ENCODE peak calls at places on chromosome 1, in ten cellular contexts. One of them, this sample, is unnamed.

GRCh38 chr1:60970081-60970509 is 112.3 kb upstream of the NFIA start:
- DNase-seq in H54: no peak
- DNase-seq in IMR-90: peak; percentile 23
- DNase-seq in GM12891: no peak
- DNase-seq in A549: no peak
- DNase-seq in ovary: no peak
- DNase-seq in prostate gland: no peak
- DNase-seq in Peyer's patch: no peak
- DNase-seq in body of pancreas: no peak
- DNase-seq in tibial nerve: no peak
- DNase-seq in this sample: no peak

GRCh38 chr1:160158031-160158430 is 6.6 kb downstream of the ATP1A4 start:
- DNase-seq in H54: no peak
- DNase-seq in IMR-90: no peak
- DNase-seq in GM12891: no peak
- DNase-seq in A549: no peak
- DNase-seq in ovary: no peak
- DNase-seq in prostate gland: no peak
- DNase-seq in Peyer's patch: no peak
- DNase-seq in body of pancreas: no peak
- DNase-seq in tibial nerve: no peak
- DNase-seq in this sample: no peak

GRCh38 chr1:94383966-94384408 is 34.2 kb upstream of the ABCD3 start:
- DNase-seq in H54: no peak
- DNase-seq in IMR-90: peak; percentile 79
- DNase-seq in GM12891: no peak
- DNase-seq in A549: peak; percentile 66
- DNase-seq in ovary: no peak
- DNase-seq in prostate gland: no peak
- DNase-seq in Peyer's patch: no peak
- DNase-seq in body of pancreas: peak; percentile 67
- DNase-seq in tibial nerve: no peak
- DNase-seq in this sample: no peak

GRCh38 chr1:9252999-9253398 is 18.4 kb downstream of the H6PD start:
- DNase-seq in H54: no peak
- DNase-seq in IMR-90: no peak
- DNase-seq in GM12891: no peak
- DNase-seq in A549: no peak
- DNase-seq in ovary: no peak
- DNase-seq in prostate gland: no peak
- DNase-seq in Peyer's patch: peak; percentile 59
- DNase-seq in body of pancreas: no peak
- DNase-seq in tibial nerve: no peak
- DNase-seq in this sample: no peak

GRCh38 chr1:182357913-182358312 is 33.7 kb downstream of the GLUL start:
- DNase-seq in H54: no peak
- DNase-seq in IMR-90: no peak
- DNase-seq in GM12891: no peak
- DNase-seq in A549: no peak
- DNase-seq in ovary: no peak
- DNase-seq in prostate gland: no peak
- DNase-seq in Peyer's patch: no peak
- DNase-seq in body of pancreas: no peak
- DNase-seq in tibial nerve: no peak
- DNase-seq in this sample: no peak

GRCh38 chr1:10087210-10087609 is 54.5 kb downstream of the UBE4B start:
- DNase-seq in H54: no peak
- DNase-seq in IMR-90: no peak
- DNase-seq in GM12891: no peak
- DNase-seq in A549: no peak
- DNase-seq in ovary: no peak
- DNase-seq in prostate gland: no peak
- DNase-seq in Peyer's patch: no peak
- DNase-seq in body of pancreas: no peak
- DNase-seq in tibial nerve: no peak
- DNase-seq in this sample: no peak

GRCh38 chr1:239976130-239976968 is 115.3 kb upstream of the FMN2 start:
- DNase-seq in H54: peak; percentile 17
- DNase-seq in IMR-90: peak; percentile 59
- DNase-seq in GM12891: peak; percentile 32
- DNase-seq in A549: peak; percentile 41
- DNase-seq in ovary: peak; percentile 60
- DNase-seq in prostate gland: peak; percentile 22
- DNase-seq in Peyer's patch: no peak
- DNase-seq in body of pancreas: peak; percentile 57
- DNase-seq in tibial nerve: peak; percentile 31
- DNase-seq in this sample: peak; percentile 57

GRCh38 chr1:228018125-228018398 is 11.3 kb downstream of the WNT3A start:
- DNase-seq in H54: no peak
- DNase-seq in IMR-90: no peak
- DNase-seq in GM12891: no peak
- DNase-seq in A549: no peak
- DNase-seq in ovary: peak; percentile 10
- DNase-seq in prostate gland: no peak
- DNase-seq in Peyer's patch: no peak
- DNase-seq in body of pancreas: no peak
- DNase-seq in tibial nerve: no peak
- DNase-seq in this sample: no peak

GRCh38 chr1:227728059-227728891 is 6.8 kb downstream of the JMJD4 start:
- DNase-seq in H54: peak; percentile 79
- DNase-seq in IMR-90: peak; percentile 43
- DNase-seq in GM12891: peak; percentile 79
- DNase-seq in A549: peak; percentile 75
- DNase-seq in ovary: peak; percentile 82
- DNase-seq in prostate gland: peak; percentile 84
- DNase-seq in Peyer's patch: peak; percentile 90
- DNase-seq in body of pancreas: peak; percentile 94
- DNase-seq in tibial nerve: peak; percentile 38
- DNase-seq in this sample: peak; percentile 77

GRCh38 chr1:232110281-232111090 is 483.9 kb downstream of the DISC1 start:
- DNase-seq in H54: no peak
- DNase-seq in IMR-90: peak; percentile 81
- DNase-seq in GM12891: no peak
- DNase-seq in A549: no peak
- DNase-seq in ovary: no peak
- DNase-seq in prostate gland: no peak
- DNase-seq in Peyer's patch: no peak
- DNase-seq in body of pancreas: no peak
- DNase-seq in tibial nerve: no peak
- DNase-seq in this sample: no peak

GRCh38 chr1:183034682-183035081 is 11.5 kb downstream of the LAMC1 start:
- DNase-seq in H54: no peak
- DNase-seq in IMR-90: no peak
- DNase-seq in GM12891: no peak
- DNase-seq in A549: no peak
- DNase-seq in ovary: no peak
- DNase-seq in prostate gland: no peak
- DNase-seq in Peyer's patch: no peak
- DNase-seq in body of pancreas: no peak
- DNase-seq in tibial nerve: no peak
- DNase-seq in this sample: no peak

GRCh38 chr1:175016073-175016722 is 7.0 kb downstream of the MRPS14 start:
- DNase-seq in H54: no peak
- DNase-seq in IMR-90: peak; percentile 88
- DNase-seq in GM12891: no peak
- DNase-seq in A549: no peak
- DNase-seq in ovary: no peak
- DNase-seq in prostate gland: no peak
- DNase-seq in Peyer's patch: no peak
- DNase-seq in body of pancreas: no peak
- DNase-seq in tibial nerve: no peak
- DNase-seq in this sample: no peak

GRCh38 chr1:36465731-36466369 is 1.7 kb upstream of the MRPS15 start:
- DNase-seq in H54: peak; percentile 37
- DNase-seq in IMR-90: no peak
- DNase-seq in GM12891: no peak
- DNase-seq in A549: no peak
- DNase-seq in ovary: no peak
- DNase-seq in prostate gland: no peak
- DNase-seq in Peyer's patch: no peak
- DNase-seq in body of pancreas: no peak
- DNase-seq in tibial nerve: no peak
- DNase-seq in this sample: no peak

GRCh38 chr1:36466370-36467026 is 2.3 kb upstream of the MRPS15 start:
- DNase-seq in H54: no peak
- DNase-seq in IMR-90: no peak
- DNase-seq in GM12891: no peak
- DNase-seq in A549: no peak
- DNase-seq in ovary: no peak
- DNase-seq in prostate gland: no peak
- DNase-seq in Peyer's patch: no peak
- DNase-seq in body of pancreas: no peak
- DNase-seq in tibial nerve: no peak
- DNase-seq in this sample: no peak

GRCh38 chr1:36464605-36465393 is 615 bp upstream of the MRPS15 start:
- DNase-seq in H54: peak; percentile 32
- DNase-seq in IMR-90: peak; percentile 15
- DNase-seq in GM12891: no peak
- DNase-seq in A549: no peak
- DNase-seq in ovary: no peak
- DNase-seq in prostate gland: no peak
- DNase-seq in Peyer's patch: no peak
- DNase-seq in body of pancreas: no peak
- DNase-seq in tibial nerve: no peak
- DNase-seq in this sample: peak; percentile 24

GRCh38 chr1:36463404-36463772 is 796 bp downstream of the MRPS15 start:
- DNase-seq in H54: no peak
- DNase-seq in IMR-90: no peak
- DNase-seq in GM12891: no peak
- DNase-seq in A549: no peak
- DNase-seq in ovary: no peak
- DNase-seq in prostate gland: no peak
- DNase-seq in Peyer's patch: no peak
- DNase-seq in body of pancreas: no peak
- DNase-seq in tibial nerve: no peak
- DNase-seq in this sample: no peak

DNA sequence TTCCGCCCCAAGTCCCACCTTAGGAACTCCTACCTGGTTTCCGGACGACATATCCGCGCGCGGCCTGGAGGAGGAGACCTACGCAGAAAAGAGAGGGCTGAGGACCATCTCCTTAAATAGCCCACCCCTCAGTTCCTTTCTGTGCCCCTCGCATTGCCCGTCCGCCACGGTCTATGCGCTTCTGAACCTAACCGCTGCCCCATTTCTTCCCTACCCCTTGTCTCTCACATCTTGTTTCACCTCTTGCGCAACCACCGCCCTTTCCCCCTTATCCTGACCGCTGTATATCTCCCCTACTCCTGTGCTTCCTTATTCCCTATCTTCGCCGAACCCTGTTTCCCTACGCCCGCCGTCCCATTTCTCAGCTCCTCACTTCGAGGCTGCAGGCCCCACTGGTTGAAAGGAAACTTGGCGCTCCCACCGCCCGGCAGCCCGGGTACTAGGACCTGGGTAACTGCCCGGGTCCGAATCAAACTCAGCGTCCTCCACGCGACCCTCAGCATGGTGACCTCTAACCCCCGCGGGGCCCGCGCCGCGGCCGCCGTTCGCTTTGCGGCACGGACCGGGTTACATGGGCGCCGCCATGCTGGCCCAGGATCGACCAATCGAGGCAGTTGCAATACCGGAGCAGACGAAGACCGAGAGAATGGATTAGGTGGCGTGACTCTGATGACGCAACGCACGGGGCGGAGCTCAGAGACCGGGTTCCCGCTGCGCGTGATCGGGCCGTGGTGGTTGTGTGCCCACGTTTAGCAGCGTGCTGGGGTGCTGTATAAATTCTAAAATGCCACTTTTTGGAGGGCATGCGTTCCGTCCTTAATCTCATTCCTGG is at the start of gene MRPS15:
- DNase-seq in H54: peak; percentile 75
- DNase-seq in IMR-90: peak; percentile 95
- DNase-seq in GM12891: peak; percentile 87
- DNase-seq in A549: peak; percentile 69
- DNase-seq in ovary: peak; percentile 96
- DNase-seq in prostate gland: peak; percentile 96
- DNase-seq in Peyer's patch: peak; percentile 98
- DNase-seq in body of pancreas: peak; percentile 95
- DNase-seq in tibial nerve: peak; percentile 94
- DNase-seq in this sample: peak; percentile 96
- TF ChIP-seq POLR2A in H54: peak; percentile 84
- TF ChIP-seq POLR2A in IMR-90: peak; percentile 77
- TF ChIP-seq POLR2A in GM12891: peak; percentile 87
- TF ChIP-seq POLR2A in A549: peak; percentile 83
- TF ChIP-seq POLR2A in ovary: peak; percentile 93
- TF ChIP-seq POLR2A in prostate gland: peak; percentile 84
- TF ChIP-seq POLR2A in Peyer's patch: peak; percentile 39
- TF ChIP-seq POLR2A in body of pancreas: peak; percentile 78
- TF ChIP-seq POLR2A in tibial nerve: peak; percentile 94
- TF ChIP-seq POLR2A in this sample: peak; percentile 98

GRCh38 chr1:58783090-58783992 is 506 bp downstream of the JUN start:
- DNase-seq in H54: no peak
- DNase-seq in IMR-90: peak; percentile 52
- DNase-seq in GM12891: no peak
- DNase-seq in A549: no peak
- DNase-seq in ovary: peak; percentile 68
- DNase-seq in prostate gland: peak; percentile 49
- DNase-seq in Peyer's patch: peak; percentile 81
- DNase-seq in body of pancreas: peak; percentile 66
- DNase-seq in tibial nerve: peak; percentile 37
- DNase-seq in this sample: peak; percentile 71
- TF ChIP-seq POLR2A in H54: no peak
- TF ChIP-seq POLR2A in IMR-90: no peak
- TF ChIP-seq POLR2A in GM12891: no peak
- TF ChIP-seq POLR2A in A549: no peak
- TF ChIP-seq POLR2A in ovary: peak; percentile 100
- TF ChIP-seq POLR2A in prostate gland: no peak
- TF ChIP-seq POLR2A in Peyer's patch: no peak
- TF ChIP-seq POLR2A in body of pancreas: no peak
- TF ChIP-seq POLR2A in tibial nerve: no peak
- TF ChIP-seq POLR2A in this sample: no peak

DNA sequence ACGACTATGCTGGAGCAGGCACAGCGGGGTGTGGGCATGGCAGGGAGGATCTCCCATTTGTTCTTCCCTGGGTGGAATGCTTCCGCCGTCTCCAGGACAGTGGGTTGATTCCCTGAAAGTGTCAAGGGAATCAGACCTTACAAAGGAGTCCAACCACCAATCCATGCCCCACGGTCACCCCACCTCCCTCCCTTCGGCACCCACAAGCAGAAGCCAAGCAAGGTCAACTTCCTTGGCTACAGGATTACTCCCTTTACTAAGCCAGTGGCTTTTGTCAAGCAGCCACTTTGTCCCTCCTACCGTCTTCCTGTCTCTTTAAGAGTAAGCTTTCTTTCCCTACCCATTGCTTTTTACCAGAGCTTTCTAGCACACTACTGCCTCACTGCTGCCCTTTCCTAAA is 15.9 kb upstream of the NUAK2 start:
- DNase-seq in H54: no peak
- DNase-seq in IMR-90: no peak
- DNase-seq in GM12891: no peak
- DNase-seq in A549: no peak
- DNase-seq in ovary: no peak
- DNase-seq in prostate gland: no peak
- DNase-seq in Peyer's patch: no peak
- DNase-seq in body of pancreas: no peak
- DNase-seq in tibial nerve: no peak
- DNase-seq in this sample: no peak
- TF ChIP-seq POLR2A in H54: no peak
- TF ChIP-seq POLR2A in IMR-90: no peak
- TF ChIP-seq POLR2A in GM12891: no peak
- TF ChIP-seq POLR2A in A549: no peak
- TF ChIP-seq POLR2A in ovary: no peak
- TF ChIP-seq POLR2A in prostate gland: no peak
- TF ChIP-seq POLR2A in Peyer's patch: no peak
- TF ChIP-seq POLR2A in body of pancreas: no peak
- TF ChIP-seq POLR2A in tibial nerve: no peak
- TF ChIP-seq POLR2A in this sample: no peak

GRCh38 chr1:26472330-26472900 is at the start of gene HMGN2:
- DNase-seq in H54: peak; percentile 54
- DNase-seq in IMR-90: peak; percentile 78
- DNase-seq in GM12891: peak; percentile 86
- DNase-seq in A549: peak; percentile 68
- DNase-seq in ovary: peak; percentile 96
- DNase-seq in prostate gland: peak; percentile 91
- DNase-seq in Peyer's patch: peak; percentile 92
- DNase-seq in body of pancreas: peak; percentile 93
- DNase-seq in tibial nerve: peak; percentile 93
- DNase-seq in this sample: no peak
- TF ChIP-seq POLR2A in H54: peak; percentile 67
- TF ChIP-seq POLR2A in IMR-90: peak; percentile 70
- TF ChIP-seq POLR2A in GM12891: peak; percentile 51
- TF ChIP-seq POLR2A in A549: peak; percentile 46
- TF ChIP-seq POLR2A in ovary: peak; percentile 86
- TF ChIP-seq POLR2A in prostate gland: peak; percentile 82
- TF ChIP-seq POLR2A in Peyer's patch: peak; percentile 44
- TF ChIP-seq POLR2A in body of pancreas: peak; percentile 69
- TF ChIP-seq POLR2A in tibial nerve: peak; percentile 75
- TF ChIP-seq POLR2A in this sample: peak; percentile 75

This sample was measured in NB4.